ENCODE peak calls at places on chromosomes 16 and 17, in six cellular contexts. A, C, O, I, P and Y are unnamed samples.

GRCh38 chr17:76929148-76929547 is 60.9 kb downstream of the MGAT5B start:
- DNase-seq in P (no peak), A (no peak), C (no peak), I (no peak), O (no peak), Y (no peak)

GRCh38 chr16:82094942-82095540 is 60.0 kb downstream of the HSD17B2 start:
- DNase-seq in C (no peak), O (no peak), A (no peak), I (no peak), P (peak; percentile 39), Y (no peak)

GRCh38 chr17:39064374-39064773 is 87.1 kb downstream of the PLXDC1 start:
- DNase-seq in I (no peak), A (no peak), O (no peak), P (peak; percentile 47), C (no peak), Y (no peak)

GRCh38 chr16:31002252-31002700 is 8.2 kb downstream of the STX1B start:
- DNase-seq in I (no peak), O (no peak), A (no peak), C (no peak), P (no peak), Y (no peak)

GRCh38 chr16:2271848-2272461 is 4.0 kb upstream of the RNPS1 start:
- DNase-seq in O (no peak), C (no peak), A (no peak), P (no peak), I (no peak), Y (no peak)

GRCh38 chr16:65710107-65710506 is 588.2 kb upstream of the CDH11 start:
- DNase-seq in P (no peak), C (no peak), O (no peak), I (no peak), A (no peak), Y (no peak)

GRCh38 chr16:54928016-54928356 is 2.7 kb upstream of the IRX5 start:
- DNase-seq in P (no peak), A (no peak), I (no peak), O (no peak), C (no peak), Y (peak; percentile 71)

GRCh38 chr17:10357768-10358167 is 15.0 kb downstream of the MYH13 start:
- DNase-seq in C (no peak), O (no peak), I (no peak), P (no peak), A (no peak), Y (peak; percentile 29)

GRCh38 chr16:711548-712320 is 3.2 kb upstream of the METRN start:
- DNase-seq in A (no peak), P (peak; percentile 65), I (peak; percentile 78), C (peak; percentile 85), O (peak; percentile 89), Y (peak; percentile 69)

GRCh38 chr17:66829883-66830282 is 5.0 kb upstream of the CACNG5 start:
- DNase-seq in O (no peak), P (no peak), C (no peak), I (no peak), A (no peak), Y (no peak)

GRCh38 chr16:3880623-3881498 is at the start of gene CREBBP:
- DNase-seq in I (peak; percentile 90), C (peak; percentile 89), A (peak; percentile 82), O (peak; percentile 95), P (peak; percentile 81), Y (peak; percentile 89)

GRCh38 chr17:50922107-50922506 is 56.0 kb upstream of the TOB1 start:
- DNase-seq in C (no peak), O (no peak), I (no peak), A (no peak), P (no peak), Y (no peak)

GRCh38 chr17:72237223-72237622 is 116.4 kb downstream of the SOX9 start:
- DNase-seq in I (no peak), O (no peak), A (no peak), C (no peak), P (no peak), Y (no peak)

GRCh38 chr17:74280093-74280513 is 6.1 kb downstream of the DNAI2 start:
- DNase-seq in C (peak; percentile 19), O (peak; percentile 64), I (no peak), A (no peak), P (no peak), Y (no peak)

GRCh38 chr17:39328815-39329214 is 72.6 kb downstream of the FBXL20 start:
- DNase-seq in A (no peak), P (no peak), C (no peak), I (no peak), O (no peak), Y (no peak)

GRCh38 chr17:53818894-53819293 is 3.8 kb upstream of the KIF2B start:
- DNase-seq in C (no peak), I (no peak), A (no peak), O (no peak), P (no peak), Y (no peak)

GRCh38 chr17:44214230-44214494 is 5.3 kb downstream of the UBTF start:
- DNase-seq in P (no peak), C (no peak), I (no peak), A (no peak), O (no peak), Y (no peak)

GRCh38 chr17:28725166-28725659 is 820 bp downstream of the TLCD1 start:
- DNase-seq in I (no peak), O (no peak), C (no peak), A (no peak), P (no peak), Y (peak; percentile 88)
- TF ChIP-seq POLR2A in I (no peak), O (no peak), C (no peak), A (no peak), P (no peak), Y (peak; percentile 47)

GRCh38 chr17:60639019-60639330 is 38.7 kb upstream of the BCAS3 start:
- DNase-seq in A (no peak), I (no peak), O (no peak), C (no peak), P (no peak), Y (no peak)

GRCh38 chr17:60637683-60638082 is 37.7 kb downstream of the PPM1D start:
- DNase-seq in P (no peak), O (no peak), C (no peak), A (no peak), I (no peak), Y (no peak)

GRCh38 chr17:60641126-60641525 is 36.5 kb upstream of the BCAS3 start:
- DNase-seq in C (no peak), A (no peak), O (no peak), I (no peak), P (no peak), Y (no peak)

GRCh38 chr17:60641810-60642220 is 35.8 kb upstream of the BCAS3 start:
- DNase-seq in A (no peak), C (peak; percentile 70), O (peak; percentile 74), P (peak; percentile 67), I (peak; percentile 78), Y (peak; percentile 80)

GRCh38 chr17:60640503-60640902 is 37.1 kb upstream of the BCAS3 start:
- DNase-seq in A (no peak), I (no peak), P (no peak), O (no peak), C (no peak), Y (peak; percentile 15)
- TF ChIP-seq CTCF in A (no peak), I (peak; percentile 22), P (no peak), O (no peak), C (peak; percentile 25), Y (peak; percentile 34)

GRCh38 chr16:48834576-48834975 is 224.6 kb upstream of the N4BP1 start:
- DNase-seq in C (no peak), I (no peak), O (no peak), A (no peak), P (no peak), Y (no peak)

GRCh38 chr16:48833461-48833860 is 223.5 kb upstream of the N4BP1 start:
- DNase-seq in O (no peak), P (no peak), C (no peak), I (no peak), A (no peak), Y (no peak)

GRCh38 chr16:48829361-48829760 is 219.4 kb upstream of the N4BP1 start:
- DNase-seq in A (no peak), P (no peak), I (no peak), C (no peak), O (no peak), Y (no peak)

GRCh38 chr16:48831081-48831722 is 221.2 kb upstream of the N4BP1 start:
- DNase-seq in A (no peak), I (no peak), P (no peak), C (no peak), O (no peak), Y (peak; percentile 9)

GRCh38 chr16:48829911-48830310 is 219.9 kb upstream of the N4BP1 start:
- DNase-seq in I (no peak), C (no peak), P (no peak), A (no peak), O (no peak), Y (no peak)
- TF ChIP-seq POLR2A in I (no peak), C (no peak), P (no peak), A (no peak), O (no peak), Y (no peak)

GRCh38 chr16:28826141-28826540 is 3.3 kb downstream of the ATXN2L start:
- DNase-seq in O (no peak), P (no peak), A (no peak), I (no peak), C (no peak), Y (no peak)
- TF ChIP-seq CTCF in O (no peak), P (no peak), A (no peak), I (no peak), C (no peak), Y (no peak)

GRCh38 chr17:63740464-63741181 is 976 bp downstream of the STRADA start:
- DNase-seq in O (no peak), I (no peak), C (no peak), P (no peak), A (no peak), Y (no peak)

GRCh38 chr17:63741251-63742049 is at the start of gene STRADA:
- DNase-seq in O (peak; percentile 99), A (peak; percentile 95), C (peak; percentile 99), I (peak; percentile 98), P (peak; percentile 98), Y (peak; percentile 98)
- TF ChIP-seq POLR2A in O (peak; percentile 93), A (peak; percentile 49), C (peak; percentile 95), I (peak; percentile 86), P (peak; percentile 83), Y (peak; percentile 78)

DNA sequence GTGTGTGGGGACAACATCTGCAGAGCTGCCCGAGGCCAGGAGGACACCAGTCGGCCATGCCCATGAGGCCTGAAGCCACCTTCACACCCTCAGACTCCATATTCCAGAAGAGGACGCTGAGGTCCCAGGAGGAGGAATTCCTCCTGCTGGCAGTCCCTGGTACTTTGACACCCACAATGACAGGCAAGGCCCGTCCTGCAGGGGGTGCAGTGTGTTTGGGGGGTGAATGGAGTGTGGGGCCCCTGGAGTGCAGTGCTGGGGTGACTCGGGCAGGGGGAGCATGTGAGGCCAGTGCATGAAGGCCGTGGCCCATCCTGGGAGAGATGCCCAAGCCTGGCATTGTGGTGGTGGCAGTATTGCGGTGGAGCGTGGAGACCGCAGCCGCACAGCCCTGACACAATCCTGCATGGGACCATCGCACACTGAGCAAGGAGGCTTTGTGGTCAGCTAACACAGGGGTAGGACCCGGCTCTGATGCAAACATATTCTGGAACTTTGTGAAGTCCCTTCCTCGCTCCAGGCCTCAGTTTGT is 52.2 kb downstream of the ZDHHC7 start:
- DNase-seq in I (no peak), A (no peak), O (no peak), C (no peak), P (no peak), Y (peak; percentile 77)
- TF ChIP-seq CTCF in I (no peak), A (no peak), O (peak; percentile 22), C (no peak), P (no peak), Y (peak; percentile 79)